ENCODE peak calls at places on chromosomes 6 and 20, in nine cellular contexts. U is left ventricle myocardium inferior, V is psoas muscle, A is caudate nucleus, P is colonic mucosa, Z is PC-9, J is Panc1, O is Peyer's patch, S is uterus. Y is an unnamed sample.

GRCh38 chr6:44268095-44268628 is 2.1 kb upstream of the TMEM151B start:
- DNase-seq in S (no peak), U (no peak), O (peak; percentile 85), P (peak; percentile 68), A (no peak), Z (peak; percentile 53), V (no peak), J (no peak), Y (no peak)

GRCh38 chr6:37862992-37863391 is 43.5 kb downstream of the ZFAND3 start:
- DNase-seq in O (no peak), Z (no peak), V (no peak), J (no peak), A (no peak), U (no peak), S (no peak), P (no peak), Y (no peak)

GRCh38 chr20:64111841-64112641 is 4.7 kb upstream of the NPBWR2 start:
- DNase-seq in J (no peak), Z (no peak), U (peak; percentile 7), O (peak; percentile 34), V (no peak), S (no peak), A (no peak), P (no peak), Y (no peak)

GRCh38 chr6:49464691-49465090 is 1.5 kb downstream of the CENPQ start:
- DNase-seq in O (no peak), V (no peak), J (no peak), Z (no peak), P (no peak), S (no peak), U (no peak), A (no peak), Y (no peak)

GRCh38 chr6:16146527-16146955 is 17.7 kb downstream of the MYLIP start:
- DNase-seq in P (no peak), U (no peak), V (no peak), S (no peak), O (no peak), A (no peak), J (no peak), Z (no peak), Y (no peak)

GRCh38 chr20:17570347-17571152 is 675 bp downstream of the DSTN start:
- DNase-seq in U (peak; percentile 37), Z (peak; percentile 53), A (peak; percentile 6), O (peak; percentile 72), J (no peak), V (peak; percentile 56), P (peak; percentile 73), S (peak; percentile 60), Y (peak; percentile 61)

GRCh38 chr6:111551521-111552231 is 54.0 kb downstream of the TRAF3IP2 start:
- DNase-seq in J (no peak), O (peak; percentile 62), Z (peak; percentile 78), V (no peak), S (peak; percentile 48), U (no peak), P (peak; percentile 82), A (no peak), Y (no peak)

GRCh38 chr6:3390698-3391097 is 66.2 kb downstream of the SLC22A23 start:
- DNase-seq in V (peak; percentile 79), O (peak; percentile 82), U (peak; percentile 71), S (no peak), A (no peak), J (no peak), P (peak; percentile 93), Z (peak; percentile 82), Y (no peak)

GRCh38 chr6:131678401-131678800 is 22.8 kb downstream of the OR2A4 start:
- DNase-seq in Z (no peak), P (no peak), V (no peak), A (no peak), O (no peak), U (no peak), S (no peak), J (no peak), Y (no peak)

GRCh38 chr6:120871416-120872261 is 462.6 kb downstream of the TBC1D32 start:
- DNase-seq in U (no peak), O (no peak), V (no peak), J (no peak), Z (peak; percentile 14), P (no peak), S (no peak), A (no peak), Y (no peak)

GRCh38 chr6:3610896-3611295 is 140.6 kb downstream of the PXDC1 start:
- DNase-seq in J (no peak), S (no peak), P (no peak), U (no peak), V (no peak), Z (no peak), A (no peak), O (no peak), Y (no peak)

GRCh38 chr20:33672426-33673114 is 1.7 kb downstream of the NECAB3 start:
- DNase-seq in J (no peak), Z (no peak), P (no peak), U (no peak), S (no peak), V (no peak), A (no peak), O (no peak), Y (no peak)

GRCh38 chr20:33674294-33675126 is at the start of gene NECAB3:
- DNase-seq in V (peak; percentile 87), S (peak; percentile 80), O (peak; percentile 92), A (no peak), U (peak; percentile 88), J (no peak), P (peak; percentile 84), Z (peak; percentile 90), Y (peak; percentile 45)

GRCh38 chr20:33675127-33675954 is 1.1 kb upstream of the NECAB3 start:
- DNase-seq in J (no peak), A (no peak), O (no peak), Z (no peak), S (peak; percentile 60), V (no peak), P (no peak), U (no peak), Y (no peak)

GRCh38 chr20:33673115-33673410 is 1.2 kb downstream of the NECAB3 start:
- DNase-seq in U (no peak), A (no peak), P (no peak), V (no peak), Z (peak; percentile 11), J (no peak), O (no peak), S (no peak), Y (no peak)

DNA sequence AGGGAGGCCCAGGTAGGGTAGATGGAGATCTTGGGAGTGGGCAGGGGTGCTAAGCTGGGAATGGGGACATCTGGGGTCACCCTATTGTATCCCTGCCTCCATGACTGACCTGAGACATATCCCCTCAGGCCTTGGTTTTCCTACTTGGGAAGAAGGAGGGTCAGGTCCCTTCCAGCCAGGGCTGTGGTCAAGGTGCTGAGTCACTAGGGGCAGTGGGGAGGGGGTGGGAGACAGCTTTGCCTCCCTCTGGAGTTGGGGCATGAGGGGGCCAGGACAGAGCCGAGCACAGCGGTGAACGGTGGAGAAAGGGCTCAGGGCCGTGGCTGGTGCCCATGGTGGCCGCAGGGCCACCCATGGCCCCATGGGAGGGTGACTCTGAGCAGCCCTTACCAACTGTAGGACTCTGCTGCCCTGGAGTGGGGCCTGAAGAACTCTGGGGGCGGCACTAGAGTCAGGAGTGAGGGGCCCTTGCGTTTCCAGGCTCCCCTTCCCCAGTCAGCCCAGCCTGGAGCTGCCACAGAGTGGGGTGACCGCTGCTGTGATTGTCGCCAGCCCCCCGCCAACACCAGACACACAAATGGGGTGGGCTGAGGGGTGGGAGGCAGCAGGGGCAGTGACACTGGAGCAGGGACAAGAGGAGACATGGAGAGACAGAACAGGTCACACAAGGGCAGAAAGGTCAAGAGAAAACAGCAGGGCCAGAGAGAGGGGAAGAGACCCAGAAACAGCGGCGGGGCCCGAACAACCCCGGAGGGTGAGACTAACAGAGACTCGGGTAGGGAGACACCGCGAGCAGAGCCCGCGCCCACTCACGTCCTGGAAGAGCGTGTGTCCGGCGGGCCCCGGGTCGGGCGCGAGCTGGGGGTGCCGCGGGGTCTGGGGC is 576 bp downstream of the NECAB3 start:
- DNase-seq in V (no peak), O (no peak), P (no peak), Z (peak; percentile 31), J (no peak), A (no peak), U (no peak), S (no peak), Y (no peak)
- H3K27ac ChIP-seq in V (peak overlapping the region; percentile 87), O (peak overlapping the region; percentile 86), P (peak overlapping the region; percentile 65), Z (peak overlapping the region; percentile 48), J (peak overlapping the region; percentile 91), A (peak overlapping the region; percentile 68), U (peak overlapping the region; percentile 93), S (peak overlapping the region; percentile 91), Y (peak overlapping the region; percentile 82)

DNA sequence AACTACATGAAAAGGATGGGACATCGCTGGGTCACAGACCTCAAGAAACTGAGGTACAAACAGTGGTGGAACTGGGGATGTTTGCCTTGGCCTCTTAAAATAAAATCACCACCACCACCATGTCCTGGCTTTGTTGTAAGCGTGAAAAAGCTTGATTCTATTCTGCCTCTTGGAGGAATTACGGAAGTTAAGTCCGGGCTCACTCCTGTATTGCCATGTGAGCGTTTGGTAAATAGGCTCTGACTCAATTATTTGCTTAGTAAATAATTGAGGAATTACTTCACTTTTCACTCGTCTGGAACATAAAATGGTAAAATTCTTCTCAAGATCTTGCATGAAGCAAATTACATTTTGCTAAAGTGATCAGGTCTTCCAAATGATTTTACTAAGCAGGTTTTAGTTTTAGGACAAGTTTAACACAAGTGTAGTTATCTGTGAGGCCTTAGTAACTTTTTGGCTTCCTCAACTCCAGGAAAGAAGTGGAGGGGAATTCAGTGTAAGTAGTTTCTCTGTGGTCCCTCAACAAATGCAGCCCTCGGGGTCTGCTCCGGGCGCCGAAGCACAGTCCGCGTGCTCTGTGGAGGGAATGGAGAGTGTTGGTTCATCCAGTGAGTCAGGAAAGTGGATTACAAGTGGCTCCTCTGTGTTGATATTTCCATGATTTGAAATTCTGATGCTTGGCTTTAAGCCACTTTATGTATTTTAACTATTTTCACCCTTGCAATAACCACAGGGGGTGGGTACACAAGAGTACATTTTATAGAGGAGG is 23.8 kb downstream of the IYD start:
- DNase-seq in A (no peak), U (no peak), J (no peak), O (no peak), P (no peak), Z (no peak), V (no peak), S (no peak), Y (no peak)
- H3K27ac ChIP-seq in A (no peak overlapping the region), U (no peak overlapping the region), J (no peak overlapping the region), O (no peak overlapping the region), P (no peak overlapping the region), Z (peak overlapping the region; percentile 30), V (no peak overlapping the region), S (no peak overlapping the region), Y (no peak overlapping the region)

GRCh38 chr20:20466341-20466879 is 98.5 kb downstream of the INSM1 start:
- DNase-seq in A (no peak), S (no peak), P (no peak), O (peak; percentile 55), J (no peak), V (peak; percentile 21), U (no peak), Z (no peak), Y (no peak)
- H3K27ac ChIP-seq in A (no peak overlapping the region), S (no peak overlapping the region), P (no peak overlapping the region), O (no peak overlapping the region), J (no peak overlapping the region), V (no peak overlapping the region), U (no peak overlapping the region), Z (no peak overlapping the region), Y (no peak overlapping the region)

DNA sequence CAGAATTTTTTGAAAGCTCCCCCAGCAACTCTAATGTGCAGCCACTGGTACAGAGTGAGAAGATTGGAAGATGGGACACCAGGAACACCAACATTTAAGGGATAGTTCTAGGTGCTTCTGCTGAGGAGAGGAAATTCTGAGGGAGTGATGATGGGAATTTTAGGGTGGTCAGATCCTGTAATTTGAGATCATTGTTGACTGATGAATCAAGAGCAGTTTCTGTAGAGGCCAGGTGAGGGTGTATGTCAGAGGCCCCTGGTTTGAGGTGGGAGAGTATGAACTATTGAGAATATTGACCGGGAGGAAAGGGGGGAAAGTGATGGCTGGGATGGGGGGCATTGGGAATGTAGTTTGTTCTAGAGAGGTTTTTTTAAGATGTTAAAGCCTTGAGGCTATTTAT is 47.2 kb downstream of the PTPRA start:
- DNase-seq in A (no peak), J (no peak), O (no peak), P (no peak), Z (peak; percentile 2), V (no peak), S (no peak), U (no peak), Y (no peak)
- H3K27ac ChIP-seq in A (no peak overlapping the region), J (no peak overlapping the region), O (no peak overlapping the region), P (no peak overlapping the region), Z (peak overlapping the region; percentile 31), V (no peak overlapping the region), S (no peak overlapping the region), U (no peak overlapping the region), Y (no peak overlapping the region)

Y was measured in substantia nigra.